ENCODE peak calls at places on chromosomes 12 and 14, in nine cellular contexts. V is left ventricle myocardium inferior; L is cardiac muscle cell; O is epithelial cell of esophagus; T is adrenal gland; I is ovary; P is CD8-positive, alpha-beta T cell; Y is fibroblast of mammary gland; S is thoracic aorta. Q is an unnamed sample.

GRCh38 chr14:71142375-71143038 is 235.2 kb downstream of the PCNX1 start:
- DNase-seq in L (no peak), V (no peak), I (no peak), S (no peak), Y (peak), P (no peak), O (peak), T (no peak), Q (no peak)

GRCh38 chr12:105523164-105524057 is 192.9 kb downstream of the C12orf75 start:
- DNase-seq in I (peak), T (peak), L (peak), O (peak), V (peak), Y (peak), P (no peak), S (peak), Q (peak)

GRCh38 chr12:56078931-56079728 is 835 bp upstream of the ERBB3 start:
- DNase-seq in I (peak), P (peak), O (peak), V (peak), S (peak), T (peak), Y (peak), L (peak), Q (peak)

GRCh38 chr12:66612053-66612775 is 66.7 kb downstream of the GRIP1 start:
- DNase-seq in L (no peak), S (no peak), T (no peak), V (no peak), Y (no peak), P (no peak), I (no peak), O (no peak), Q (no peak)

GRCh38 chr14:54567634-54568561 is 970 bp downstream of the SAMD4A start:
- DNase-seq in T (peak), S (no peak), P (peak), Y (peak), V (peak), I (peak), L (peak), O (peak), Q (peak)

GRCh38 chr12:57389033-57389432 is 41.8 kb downstream of the R3HDM2 start:
- DNase-seq in O (peak), T (no peak), I (no peak), S (no peak), P (no peak), L (no peak), V (no peak), Y (peak), Q (no peak)

GRCh38 chr12:62899568-62900390 is 35.2 kb downstream of the PPM1H start:
- DNase-seq in L (no peak), T (no peak), V (no peak), Y (no peak), P (no peak), S (no peak), O (no peak), I (no peak), Q (no peak)

GRCh38 chr14:57988445-57988844 is 122.6 kb upstream of the SLC35F4 start:
- DNase-seq in O (no peak), V (no peak), I (no peak), P (no peak), T (no peak), L (no peak), S (no peak), Y (no peak), Q (no peak)

GRCh38 chr12:98401427-98401826 is 114.0 kb upstream of the TMPO start:
- DNase-seq in L (peak), P (no peak), V (no peak), Y (no peak), I (no peak), T (no peak), O (no peak), S (no peak), Q (no peak)

GRCh38 chr12:123449103-123449736 is 8.7 kb upstream of the SNRNP35 start:
- DNase-seq in I (no peak), P (no peak), L (no peak), S (no peak), V (no peak), O (no peak), T (no peak), Y (no peak), Q (no peak)

GRCh38 chr14:99899578-99900178 is 106.5 kb downstream of the EML1 start:
- DNase-seq in L (peak), P (no peak), I (no peak), S (no peak), T (no peak), O (peak), V (no peak), Y (peak), Q (no peak)

GRCh38 chr12:96436366-96437295 is 36.4 kb upstream of the CDK17 start:
- DNase-seq in S (no peak), O (no peak), T (no peak), I (no peak), L (no peak), P (no peak), Y (no peak), V (no peak), Q (no peak)

GRCh38 chr14:62592877-62593276 is 452.4 kb downstream of the KCNH5 start:
- DNase-seq in T (no peak), P (no peak), Y (peak), V (no peak), S (no peak), O (peak), L (no peak), I (no peak), Q (no peak)

GRCh38 chr12:29732211-29732992 is 51.3 kb downstream of the TMTC1 start:
- DNase-seq in P (no peak), I (no peak), T (no peak), Y (no peak), L (no peak), S (no peak), O (no peak), V (no peak), Q (no peak)

GRCh38 chr12:123696209-123696608 is 15.9 kb upstream of the ATP6V0A2 start:
- DNase-seq in S (no peak), Y (no peak), V (no peak), P (no peak), L (no peak), I (no peak), T (no peak), O (peak), Q (no peak)

GRCh38 chr12:105897311-105897725 is 241.4 kb downstream of the NUAK1 start:
- DNase-seq in Y (no peak), L (no peak), T (no peak), I (no peak), O (peak), S (no peak), V (no peak), P (no peak), Q (no peak)

GRCh38 chr14:99950191-99950590 is 115.0 kb upstream of the EVL start:
- DNase-seq in O (no peak), L (peak), V (no peak), Y (no peak), S (no peak), T (no peak), I (no peak), P (no peak), Q (no peak)

GRCh38 chr12:5518584-5519365 is 86.9 kb downstream of the NTF3 start:
- DNase-seq in L (no peak), Y (no peak), S (no peak), T (no peak), O (no peak), I (no peak), P (no peak), V (no peak), Q (no peak)

GRCh38 chr14:58865520-58866281 is 227.9 kb downstream of the DACT1 start:
- DNase-seq in I (no peak), T (no peak), Y (peak), V (no peak), P (no peak), S (no peak), O (no peak), L (no peak), Q (no peak)

GRCh38 chr12:118374126-118374725 is 1.5 kb upstream of the TAOK3 start:
- DNase-seq in Y (no peak), L (no peak), O (no peak), V (no peak), S (no peak), I (no peak), T (no peak), P (no peak), Q (no peak)
- H3K4me3 ChIP-seq in Y (no peak), L (no peak), O (no peak), V (peak), S (peak), I (no peak), T (no peak), P (no peak), Q (no peak)

DNA sequence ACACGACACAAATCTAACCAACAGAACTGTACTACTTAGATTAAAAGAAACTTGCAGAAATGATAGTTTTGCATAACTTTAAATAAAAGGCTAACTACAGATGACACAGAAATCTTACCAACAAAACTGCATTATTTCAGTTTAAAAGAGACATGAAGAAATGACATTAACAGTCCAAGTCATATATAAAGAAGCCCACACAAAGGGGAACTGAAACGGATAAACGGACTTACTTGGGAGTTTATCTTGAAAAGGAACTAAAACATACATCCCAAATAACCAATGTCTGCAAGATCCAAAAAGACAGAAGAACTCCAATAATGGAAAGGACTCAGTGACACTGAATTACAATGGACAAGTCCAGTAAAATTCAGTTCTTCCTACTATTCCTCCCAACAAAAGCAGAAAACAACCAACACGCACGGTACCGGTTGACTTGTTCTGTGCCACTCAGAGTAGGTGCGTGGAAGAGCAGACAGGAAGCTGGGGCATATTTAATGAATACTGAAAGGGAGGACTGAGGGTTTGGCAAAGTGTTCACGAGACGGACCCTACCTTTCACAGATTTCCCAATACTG is 759 bp downstream of the CPM start:
- DNase-seq in O (no peak), T (no peak), V (no peak), P (no peak), Y (peak), L (no peak), I (no peak), S (no peak), Q (no peak)
- H3K4me3 ChIP-seq in O (peak), T (peak), V (peak), P (peak), Y (peak), L (peak), I (peak), S (peak), Q (peak)

DNA sequence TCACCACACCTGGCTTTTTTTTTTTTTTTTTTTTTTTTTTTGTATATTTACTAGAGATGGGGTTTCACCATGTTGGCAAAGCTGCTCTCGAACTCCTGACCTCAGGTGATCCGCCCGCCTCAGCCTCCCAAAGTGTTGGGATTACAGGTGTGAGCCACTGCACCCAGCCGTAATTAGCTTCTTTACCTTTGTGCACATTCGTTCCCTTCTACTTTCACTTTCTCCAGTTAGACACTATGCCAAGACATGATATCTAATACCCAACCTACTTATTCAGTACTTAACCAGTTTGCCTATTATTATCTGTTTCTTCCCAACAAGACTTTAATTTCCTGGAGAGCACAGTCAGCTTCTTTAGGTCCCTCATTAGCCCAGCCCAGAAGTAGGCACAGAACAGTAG is 5.3 kb downstream of the STYK1 start:
- DNase-seq in I (no peak), L (no peak), T (no peak), S (no peak), V (no peak), O (no peak), Y (no peak), P (no peak), Q (no peak)
- H3K4me3 ChIP-seq in I (no peak), L (no peak), T (no peak), S (peak), V (no peak), O (no peak), Y (no peak), P (peak), Q (no peak)

DNA sequence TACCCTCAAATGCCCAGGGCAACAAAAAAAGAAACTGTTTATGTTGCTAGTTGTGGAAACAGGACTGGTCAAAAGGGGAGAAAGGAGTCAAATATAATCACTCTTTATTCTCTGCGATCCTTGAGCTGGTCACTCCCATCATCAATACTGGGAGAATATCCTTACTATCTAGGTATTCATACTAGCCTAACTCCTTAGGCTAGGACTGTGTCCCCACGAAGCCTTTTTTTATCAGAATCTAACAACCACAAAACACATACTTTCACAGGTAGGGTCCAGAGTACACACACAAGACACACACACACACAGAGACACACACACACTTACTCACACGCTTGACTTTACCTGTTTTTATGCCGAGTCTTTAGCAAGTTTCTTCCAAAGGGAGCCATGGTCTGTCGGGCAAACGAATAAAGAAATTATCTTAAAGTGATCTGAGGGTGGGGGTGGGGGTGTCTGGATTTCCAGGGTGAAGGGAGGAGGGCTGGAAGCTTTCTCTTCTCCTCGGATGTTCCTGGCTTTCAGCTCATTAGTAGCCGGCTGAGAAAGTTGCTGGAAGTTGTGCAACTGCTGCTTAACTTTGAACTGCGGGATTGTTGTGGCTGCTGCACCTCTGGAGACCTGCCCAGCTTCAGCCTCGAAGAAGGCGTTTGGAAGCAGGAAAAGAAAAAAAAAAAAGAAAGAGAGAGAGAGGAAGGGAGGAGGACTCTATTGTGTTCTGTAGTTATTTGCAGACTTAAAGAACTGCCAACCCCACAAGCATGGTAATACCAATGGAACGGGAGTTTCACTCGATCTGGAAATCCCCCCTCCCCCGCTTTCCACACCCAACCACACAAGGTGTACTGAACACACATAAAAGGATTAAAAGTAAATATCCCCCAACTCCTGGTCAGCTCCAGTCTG is at the start of gene RASSF9:
- DNase-seq in S (no peak), I (peak), T (peak), P (no peak), Y (peak), L (no peak), O (peak), V (peak), Q (no peak)
- H3K4me3 ChIP-seq in S (peak), I (peak), T (peak), P (no peak), Y (peak), L (peak), O (peak), V (peak), Q (no peak)

DNA sequence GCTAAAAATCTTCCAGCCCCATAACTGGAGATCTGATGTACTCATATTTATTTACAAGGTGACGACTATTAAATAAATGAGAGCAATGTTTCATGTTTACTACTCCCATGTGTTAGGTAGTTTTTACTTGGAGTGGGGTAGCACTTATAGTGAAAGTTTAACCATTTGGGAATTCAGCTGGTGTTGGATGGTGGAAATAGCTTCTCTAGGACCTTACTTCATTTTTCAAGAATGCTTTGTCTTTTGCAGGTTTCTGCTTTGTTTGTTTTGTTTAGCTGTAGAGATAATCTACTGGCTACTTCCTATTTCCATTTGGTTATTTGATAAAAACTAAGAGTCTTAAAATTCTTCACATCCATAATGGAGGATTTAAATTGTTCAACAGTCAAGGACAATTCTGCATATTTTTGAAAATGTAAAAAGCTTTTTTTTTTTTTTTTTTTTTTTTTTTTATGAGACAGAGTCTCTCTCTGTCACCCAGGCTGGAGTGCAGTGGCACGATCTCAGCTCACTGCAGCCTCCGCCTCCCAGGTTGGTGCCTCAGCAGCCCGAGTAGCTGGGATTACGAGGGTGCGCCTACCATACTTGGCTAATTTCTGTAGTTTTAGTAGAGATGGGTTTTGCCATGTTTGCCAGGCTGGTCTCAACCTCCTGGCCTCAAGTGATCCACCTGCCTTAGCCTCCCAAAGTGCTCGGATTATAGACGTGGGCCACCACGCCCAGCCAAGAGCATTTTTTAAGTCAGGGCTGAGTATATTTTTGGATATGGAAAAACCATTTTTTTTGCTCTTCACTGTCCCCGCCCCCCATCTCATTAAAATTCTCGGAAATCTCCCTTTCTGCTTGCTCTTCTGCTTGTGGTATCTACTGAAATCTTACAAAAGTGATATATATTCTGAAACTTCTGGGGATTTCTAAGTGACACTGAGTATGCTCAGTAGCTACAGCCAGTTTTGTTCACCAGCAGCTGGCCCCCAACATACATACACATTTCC is 1.4 kb upstream of the ABCD2 start:
- DNase-seq in Y (no peak), S (no peak), P (peak), I (no peak), O (no peak), T (no peak), V (no peak), L (no peak), Q (no peak)
- H3K4me3 ChIP-seq in Y (peak), S (peak), P (peak), I (peak), O (peak), T (peak), V (peak), L (peak), Q (no peak)

DNA sequence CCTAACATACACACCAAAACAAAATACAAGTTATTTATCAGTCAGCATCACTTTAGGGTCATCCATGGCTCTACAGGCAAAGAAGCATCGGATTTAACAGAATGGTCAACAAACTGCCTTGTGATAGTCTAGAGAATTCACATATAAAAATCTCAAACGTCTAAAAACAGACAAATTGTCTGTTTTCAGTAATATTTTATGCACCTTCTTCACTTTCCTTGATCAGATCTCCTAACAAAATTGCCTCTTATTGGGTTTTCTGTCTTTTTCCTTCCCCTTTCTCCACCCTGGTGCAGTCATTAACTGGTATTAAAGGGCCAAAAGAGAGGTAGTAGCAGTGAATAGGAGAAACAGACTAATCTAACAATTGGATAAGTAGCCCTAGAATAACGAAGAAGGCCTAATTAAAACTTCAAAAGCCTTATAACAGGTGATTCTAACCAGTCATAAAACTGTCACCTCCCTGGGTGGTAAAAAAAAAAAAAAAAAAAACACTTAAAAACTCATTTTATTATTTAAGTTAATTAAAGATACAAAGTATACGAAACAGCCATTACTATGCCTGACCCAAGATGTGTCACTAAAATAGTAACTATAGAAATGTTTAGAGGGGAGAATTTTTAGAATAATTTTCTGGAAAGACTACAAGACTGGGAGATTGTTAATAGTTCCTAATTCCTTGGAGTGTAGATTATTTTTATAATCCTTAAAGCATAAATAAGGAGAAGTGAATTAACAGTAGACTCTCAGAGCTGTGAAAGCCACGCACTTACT is 1.5 kb downstream of the KIF21A start:
- DNase-seq in T (no peak), I (no peak), S (no peak), Y (no peak), V (no peak), L (no peak), O (no peak), P (no peak), Q (no peak)
- H3K4me3 ChIP-seq in T (no peak), I (no peak), S (peak), Y (peak), V (peak), L (peak), O (peak), P (peak), Q (no peak)

GRCh38 chr14:95174184-95174804 is 17.0 kb upstream of the DICER1 start:
- DNase-seq in Y (peak), O (no peak), L (no peak), I (no peak), T (no peak), V (no peak), P (no peak), S (no peak), Q (no peak)
- H3K4me3 ChIP-seq in Y (no peak), O (no peak), L (no peak), I (no peak), T (no peak), V (no peak), P (no peak), S (no peak), Q (no peak)

GRCh38 chr12:47808049-47808448 is 11.7 kb downstream of the HDAC7 start:
- DNase-seq in O (no peak), I (peak), L (peak), Y (peak), V (peak), S (no peak), P (peak), T (peak), Q (peak)
- H3K4me3 ChIP-seq in O (no peak), I (no peak), L (no peak), Y (no peak), V (peak), S (peak), P (peak), T (no peak), Q (no peak)

DNA sequence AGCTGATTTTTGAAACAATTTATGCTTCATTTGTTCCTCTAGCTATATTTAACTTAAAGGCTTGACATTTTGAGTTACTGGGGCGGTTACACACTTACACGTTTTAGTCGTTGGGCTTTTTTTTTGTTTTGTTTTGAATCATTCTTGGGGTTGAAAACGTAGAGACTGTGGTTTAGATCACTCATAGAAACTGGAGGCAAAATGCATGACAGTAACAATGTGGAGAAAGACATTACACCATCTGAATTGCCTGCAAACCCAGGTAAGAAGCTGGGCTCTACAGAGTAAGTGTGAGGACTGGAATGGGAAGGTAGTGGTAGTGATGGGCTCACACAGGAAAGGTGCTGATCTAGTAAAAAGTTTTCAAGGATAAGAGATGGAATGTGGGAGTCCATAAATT is at the start of gene CLEC2D:
- DNase-seq in P (no peak), L (no peak), V (no peak), S (no peak), I (no peak), Y (no peak), O (no peak), T (no peak), Q (no peak)
- H3K4me3 ChIP-seq in P (peak), L (no peak), V (no peak), S (no peak), I (no peak), Y (no peak), O (no peak), T (no peak), Q (no peak)

Q was measured in mucosa of descending colon.